ENCODE peak calls at places on chromosomes 4 and X, in eight cellular contexts. C is T-helper 2 cell; Z is naive thymus-derived CD8-positive, alpha-beta T cell; Q is stimulated activated CD4-positive, alpha-beta T cell treated with anti-CD3 and anti-CD28 coated beads, Interleukin-1b, Interleukin-23, amount 100 ng/mL, for 4 hours; U is stimulated activated CD8-positive, alpha-beta memory T cell treated with anti-CD3 and anti-CD28 coated beads, Interleukin-4, amount 100 ng/mL, for 4 hours; Y is Calu3; J is A549; E is K562. H is an unnamed sample.

GRCh38 chr4:139783761-139784484 is 118.3 kb downstream of the MGST2 start:
- DNase-seq in E (no peak), Q (no peak), C (no peak), J (no peak), U (no peak), Y (no peak), Z (no peak), H (no peak)

GRCh38 chrX:31706456-31706855 is 634.6 kb upstream of the FTHL17 start:
- DNase-seq in U (no peak), Y (no peak), J (no peak), Q (no peak), E (no peak), Z (no peak), C (no peak), H (no peak)

GRCh38 chr4:123478859-123479345 is 82.3 kb downstream of the SPRY1 start:
- DNase-seq in E (no peak), Z (no peak), J (no peak), U (no peak), Q (no peak), Y (peak; percentile 84), C (no peak), H (no peak)

GRCh38 chr4:87025614-87026041 is 90.8 kb downstream of the AFF1 start:
- DNase-seq in J (no peak), C (no peak), U (no peak), Z (no peak), Y (no peak), Q (no peak), E (no peak), H (no peak)

GRCh38 chrX:150408007-150408406 is 44.9 kb downstream of the MAMLD1 start:
- DNase-seq in Z (no peak), E (no peak), J (no peak), Q (no peak), U (no peak), C (no peak), Y (no peak), H (no peak)

GRCh38 chr4:134001057-134001456 is 200.5 kb downstream of the PABPC4L start:
- DNase-seq in C (no peak), Y (no peak), E (no peak), Q (no peak), J (no peak), U (no peak), Z (no peak), H (no peak)

GRCh38 chr4:185309770-185310169 is 86.0 kb downstream of the LRP2BP start:
- DNase-seq in Z (no peak), Y (no peak), E (no peak), Q (no peak), J (no peak), U (no peak), C (no peak), H (no peak)

GRCh38 chr4:152665691-152666410 is 13.9 kb downstream of the TMEM154 start:
- DNase-seq in U (no peak), Q (no peak), Y (no peak), E (no peak), C (no peak), Z (no peak), J (no peak), H (no peak)

GRCh38 chr4:48720459-48720858 is 59.6 kb downstream of the FRYL start:
- DNase-seq in C (no peak), J (no peak), E (no peak), Z (no peak), Y (no peak), Q (no peak), U (no peak), H (no peak)

GRCh38 chr4:162838671-162839070 is 328.0 kb downstream of the NAF1 start:
- DNase-seq in Y (no peak), E (no peak), J (no peak), C (no peak), U (no peak), Z (no peak), Q (no peak), H (no peak)

GRCh38 chr4:13872145-13872544 is 244.6 kb upstream of the BOD1L1 start:
- DNase-seq in Y (no peak), Z (no peak), U (no peak), Q (no peak), J (no peak), E (no peak), C (no peak), H (no peak)

GRCh38 chr4:56971383-56971782 is 6.0 kb downstream of the NOA1 start:
- DNase-seq in Z (no peak), J (no peak), U (no peak), Q (no peak), C (no peak), Y (no peak), E (no peak), H (no peak)

GRCh38 chr4:11626046-11626445 is 197.4 kb upstream of the HS3ST1 start:
- DNase-seq in C (no peak), U (no peak), J (no peak), Q (no peak), E (no peak), Y (no peak), Z (no peak), H (no peak)

GRCh38 chr4:81648576-81649272 is 177.0 kb upstream of the RASGEF1B start:
- DNase-seq in U (peak; percentile 17), Z (peak; percentile 10), E (no peak), J (no peak), Y (no peak), Q (peak; percentile 10), C (peak; percentile 46), H (peak; percentile 31)

GRCh38 chr4:142984871-142985585 is 138.9 kb upstream of the INPP4B start:
- DNase-seq in C (no peak), Z (no peak), E (no peak), Y (peak; percentile 39), J (peak; percentile 9), Q (no peak), U (no peak), H (no peak)

GRCh38 chr4:85733798-85734197 is 258.8 kb downstream of the ARHGAP24 start:
- DNase-seq in Y (no peak), Q (no peak), U (no peak), Z (no peak), J (no peak), C (no peak), E (no peak), H (no peak)

GRCh38 chr4:169571435-169571834 is 40.9 kb downstream of the NEK1 start:
- DNase-seq in Z (no peak), Y (no peak), E (no peak), J (no peak), U (no peak), Q (no peak), C (no peak), H (no peak)

GRCh38 chr4:143391261-143391660 is 54.6 kb downstream of the GAB1 start:
- DNase-seq in J (no peak), Z (no peak), Q (no peak), C (no peak), E (no peak), Y (no peak), U (no peak), H (no peak)

GRCh38 chr4:77488882-77489281 is 116.7 kb upstream of the CXCL13 start:
- DNase-seq in E (no peak), Z (no peak), Q (no peak), J (no peak), U (no peak), Y (no peak), C (no peak), H (no peak)

GRCh38 chrX:151675121-151675746 is 20.0 kb upstream of the PRRG3 start:
- DNase-seq in E (no peak), Z (no peak), J (no peak), Q (no peak), U (no peak), C (no peak), Y (no peak), H (no peak)

GRCh38 chr4:111066001-111066400 is 443.1 kb upstream of the PITX2 start:
- DNase-seq in Z (no peak), C (no peak), Q (no peak), U (no peak), E (no peak), J (no peak), Y (no peak), H (no peak)

GRCh38 chrX:53447441-53447840 is 13.3 kb upstream of the HSD17B10 start:
- DNase-seq in U (no peak), J (no peak), Z (no peak), C (no peak), Q (no peak), Y (no peak), E (no peak), H (no peak)

GRCh38 chr4:184645904-184646610 is 3.2 kb downstream of the CASP3 start:
- DNase-seq in Y (no peak), Z (no peak), Q (no peak), U (no peak), E (no peak), J (no peak), C (no peak), H (no peak)

GRCh38 chr4:8176547-8177399 is 18.2 kb upstream of the ABLIM2 start:
- DNase-seq in Q (no peak), J (peak; percentile 73), Y (peak; percentile 59), C (no peak), E (peak; percentile 54), U (no peak), Z (peak; percentile 23), H (no peak)

GRCh38 chr4:182449186-182449880 is 206.1 kb downstream of the TENM3 start:
- DNase-seq in Q (no peak), U (no peak), Z (no peak), J (peak; percentile 15), E (no peak), C (no peak), Y (no peak), H (no peak)

GRCh38 chr4:110830461-110830860 is 207.6 kb upstream of the PITX2 start:
- DNase-seq in Y (no peak), E (no peak), C (no peak), Z (no peak), J (no peak), Q (no peak), U (no peak), H (no peak)

GRCh38 chrX:74656079-74656745 is 41.8 kb upstream of the RLIM start:
- DNase-seq in E (no peak), U (no peak), Z (no peak), C (no peak), Q (no peak), J (no peak), Y (no peak), H (no peak)

GRCh38 chr4:148780426-148781005 is 338.3 kb upstream of the NR3C2 start:
- DNase-seq in J (no peak), U (no peak), Q (no peak), C (no peak), E (no peak), Z (no peak), Y (no peak), H (no peak)

GRCh38 chr4:77994194-77994721 is 62.9 kb upstream of the FRAS1 start:
- DNase-seq in Z (no peak), Q (no peak), J (peak; percentile 13), E (peak; percentile 8), U (no peak), Y (peak; percentile 55), C (no peak), H (no peak)

GRCh38 chrX:41779058-41779564 is 55.1 kb downstream of the GPR82 start:
- DNase-seq in E (no peak), Y (peak; percentile 33), Q (no peak), Z (no peak), U (no peak), J (peak; percentile 22), C (no peak), H (no peak)

GRCh38 chr4:149823770-149824221 is 8.2 kb upstream of the IQCM start:
- DNase-seq in Y (no peak), E (no peak), Q (no peak), J (peak; percentile 19), C (no peak), Z (no peak), U (no peak), H (no peak)

H was measured in KG1.